ENCODE peak calls at places on chromosomes 2 and 18, in nine cellular contexts. G is CD8-positive, alpha-beta T cell; E is adrenal gland; N is left lung; I is right atrium auricular region; W is prostate gland; O is small intestine; B is tibial artery; K is neural progenitor cell. H is an unnamed sample.
A peak's percentile ranks its signal among the peaks of the same experiment; 100 is the strongest.

GRCh38 chr2:60493804-60494392 is 59.6 kb downstream of the BCL11A start:
- DNase-seq in G (no peak), E (no peak), N (no peak), I (no peak), W (no peak), O (no peak), B (no peak), K (no peak), H (no peak)

GRCh38 chr2:217966399-217967068 is 36.3 kb downstream of the TNS1 start:
- DNase-seq in G (no peak), E (peak; percentile 23), N (no peak), I (no peak), W (no peak), O (no peak), B (peak; percentile 61), K (no peak), H (no peak)

GRCh38 chr2:239884051-239884405 is 141.1 kb downstream of the NDUFA10 start:
- DNase-seq in G (no peak), E (no peak), N (no peak), I (peak; percentile 2), W (no peak), O (no peak), B (peak; percentile 48), K (no peak), H (no peak)

GRCh38 chr2:60873381-60873780 is 8.0 kb upstream of the REL start:
- DNase-seq in G (no peak), E (no peak), N (no peak), I (no peak), W (no peak), O (no peak), B (no peak), K (no peak), H (no peak)

GRCh38 chr18:63260075-63260754 is 59.4 kb downstream of the BCL2 start:
- DNase-seq in G (no peak), E (no peak), N (no peak), I (no peak), W (no peak), O (no peak), B (no peak), K (no peak), H (no peak)

GRCh38 chr2:71858056-71858455 is 289.6 kb downstream of the CYP26B1 start:
- DNase-seq in G (no peak), E (no peak), N (no peak), I (no peak), W (no peak), O (no peak), B (no peak), K (no peak), H (no peak)

GRCh38 chr2:100988630-100989417 is 13.3 kb upstream of the RPL31 start:
- DNase-seq in G (no peak), E (no peak), N (no peak), I (no peak), W (no peak), O (no peak), B (no peak), K (no peak), H (no peak)

GRCh38 chr2:70767699-70768584 is at the start of gene ADD2:
- DNase-seq in G (peak; percentile 65), E (peak; percentile 23), N (no peak), I (no peak), W (no peak), O (no peak), B (no peak), K (peak; percentile 93), H (no peak)

GRCh38 chr18:12315481-12315880 is 7.4 kb downstream of the TUBB6 start:
- DNase-seq in G (no peak), E (no peak), N (no peak), I (no peak), W (no peak), O (no peak), B (no peak), K (no peak), H (no peak)

GRCh38 chr2:143392358-143392757 is 263.1 kb downstream of the ARHGAP15 start:
- DNase-seq in G (no peak), E (no peak), N (no peak), I (no peak), W (no peak), O (no peak), B (no peak), K (no peak), H (no peak)

GRCh38 chr2:239274391-239275001 is 126.3 kb downstream of the HDAC4 start:
- DNase-seq in G (no peak), E (peak; percentile 76), N (no peak), I (no peak), W (no peak), O (no peak), B (peak; percentile 78), K (peak; percentile 72), H (peak; percentile 53)

DNA sequence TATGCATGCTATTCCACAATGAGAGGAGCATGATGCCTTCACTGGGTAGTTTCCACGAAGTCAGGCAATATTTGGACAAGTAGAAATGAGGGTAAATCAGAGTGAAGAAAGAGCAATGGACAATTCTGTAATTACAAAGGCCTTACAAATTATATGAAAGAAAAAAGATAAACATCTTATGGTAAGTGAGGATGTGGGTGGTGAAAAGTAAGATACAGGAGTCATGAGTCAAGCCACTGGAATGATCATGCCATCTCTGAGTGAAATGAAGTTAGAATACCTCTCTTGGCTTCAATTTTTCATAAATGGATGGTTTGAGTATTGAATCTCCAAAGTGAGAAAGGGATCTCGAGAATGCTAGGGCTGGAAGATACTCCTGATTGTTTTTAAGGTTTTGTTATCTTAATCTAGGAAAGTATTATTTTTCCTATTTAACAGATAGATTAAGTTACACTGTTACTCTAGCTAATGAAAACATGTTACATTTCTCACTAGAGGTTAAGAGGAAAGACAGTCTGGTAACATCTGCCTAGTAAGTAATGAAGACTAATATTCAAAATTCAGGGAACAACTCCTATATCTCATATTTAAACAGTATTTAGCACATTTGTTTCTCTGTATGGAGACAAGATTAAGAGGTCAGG is 2.1 kb downstream of the GALNT3 start:
- DNase-seq in G (no peak), E (no peak), N (no peak), I (no peak), W (no peak), O (no peak), B (no peak), K (no peak), H (no peak)
- H3K4me1 ChIP-seq in G (peaks cover 8% of the 10 kb centered on the region), E (peaks cover 14% of the 10 kb centered on the region), N (peaks cover 28% of the 10 kb centered on the region), I (peaks cover 19% of the 10 kb centered on the region), W (no peaks in the 10 kb centered on the region), O (no peaks in the 10 kb centered on the region), B (peaks cover 16% of the 10 kb centered on the region), K (no peaks in the 10 kb centered on the region), H (no peaks in the 10 kb centered on the region)

DNA sequence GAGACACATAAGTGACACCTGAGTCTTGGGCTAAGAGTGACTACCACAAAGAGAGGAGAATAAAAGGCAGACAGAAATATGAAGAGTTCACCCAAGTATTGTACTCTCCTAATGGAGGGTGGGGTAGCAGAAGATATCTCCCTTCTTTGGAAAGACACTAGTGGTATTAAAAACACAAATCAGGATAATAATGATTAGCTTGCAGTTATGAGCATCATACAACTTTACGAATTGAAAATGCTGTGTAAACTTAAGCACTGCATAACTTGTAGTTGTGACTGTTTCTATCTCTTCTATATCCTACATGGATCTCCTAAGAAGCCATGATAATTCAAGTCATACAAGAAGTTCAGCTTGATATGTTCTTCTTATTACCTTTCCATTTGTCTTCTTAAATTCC is 38.1 kb upstream of the CDH20 start:
- DNase-seq in G (no peak), E (no peak), N (no peak), I (no peak), W (no peak), O (no peak), B (no peak), K (no peak), H (no peak)
- H3K4me1 ChIP-seq in G (no peaks in the 10 kb centered on the region), E (no peaks in the 10 kb centered on the region), N (no peaks in the 10 kb centered on the region), I (no peaks in the 10 kb centered on the region), W (no peaks in the 10 kb centered on the region), O (no peaks in the 10 kb centered on the region), B (no peaks in the 10 kb centered on the region), K (no peaks in the 10 kb centered on the region), H (no peaks in the 10 kb centered on the region)

GRCh38 chr2:220510668-220511067 is 883.2 kb downstream of the SLC4A3 start:
- DNase-seq in G (no peak), E (no peak), N (no peak), I (no peak), W (no peak), O (no peak), B (no peak), K (no peak), H (no peak)
- H3K4me1 ChIP-seq in G (no peaks in the 10 kb centered on the region), E (no peaks in the 10 kb centered on the region), N (no peaks in the 10 kb centered on the region), I (peaks cover 11% of the 10 kb centered on the region), W (no peaks in the 10 kb centered on the region), O (no peaks in the 10 kb centered on the region), B (no peaks in the 10 kb centered on the region), K (peaks cover 7% of the 10 kb centered on the region), H (no peaks in the 10 kb centered on the region)

GRCh38 chr2:47074691-47075090 is 80.4 kb downstream of the STPG4 start:
- DNase-seq in G (no peak), E (no peak), N (no peak), I (no peak), W (no peak), O (no peak), B (no peak), K (no peak), H (no peak)
- H3K4me1 ChIP-seq in G (peaks cover 22% of the 10 kb centered on the region), E (peaks cover 17% of the 10 kb centered on the region), N (peaks cover 79% of the 10 kb centered on the region), I (peaks cover 94% of the 10 kb centered on the region), W (peaks cover 10% of the 10 kb centered on the region), O (peaks cover 10% of the 10 kb centered on the region), B (peaks cover 92% of the 10 kb centered on the region), K (peaks cover 17% of the 10 kb centered on the region), H (peaks cover 90% of the 10 kb centered on the region)

GRCh38 chr2:148555622-148556294 is 88.8 kb upstream of the EPC2 start:
- DNase-seq in G (no peak), E (no peak), N (no peak), I (no peak), W (no peak), O (no peak), B (no peak), K (no peak), H (no peak)
- H3K4me1 ChIP-seq in G (peaks cover 17% of the 10 kb centered on the region), E (no peaks in the 10 kb centered on the region), N (peaks cover 6% of the 10 kb centered on the region), I (no peaks in the 10 kb centered on the region), W (no peaks in the 10 kb centered on the region), O (no peaks in the 10 kb centered on the region), B (no peaks in the 10 kb centered on the region), K (no peaks in the 10 kb centered on the region), H (no peaks in the 10 kb centered on the region)

GRCh38 chr2:68236876-68237275 is 15.5 kb downstream of the PPP3R1 start:
- DNase-seq in G (no peak), E (no peak), N (no peak), I (no peak), W (no peak), O (no peak), B (no peak), K (no peak), H (no peak)
- H3K4me1 ChIP-seq in G (peaks cover 70% of the 10 kb centered on the region), E (peaks cover 38% of the 10 kb centered on the region), N (peaks cover 83% of the 10 kb centered on the region), I (peaks cover 70% of the 10 kb centered on the region), W (peaks cover 11% of the 10 kb centered on the region), O (peaks cover 2% of the 10 kb centered on the region), B (peaks cover 81% of the 10 kb centered on the region), K (peaks cover 30% of the 10 kb centered on the region), H (no peaks in the 10 kb centered on the region)

H was measured in tibial nerve.